ENCODE peak calls at places on chromosomes 16 and 17, in nine cellular contexts. T is H1, G is GM23338, C is prostate gland, B is sigmoid colon, Z is HL-60, A is transverse colon, M is breast epithelium, L is esophagus muscularis mucosa. F is an unnamed sample.

GRCh38 chr17:34998205-34998604 is 17.9 kb downstream of the LIG3 start:
- DNase-seq in T (peak; percentile 31), G (peak; percentile 69), C (peak; percentile 49), B (peak; percentile 89), Z (peak; percentile 34), A (peak; percentile 80), M (peak; percentile 48), L (peak; percentile 93), F (peak; percentile 87)

GRCh38 chr16:89697161-89697615 is 4.3 kb downstream of the SPATA2L start:
- DNase-seq in T (no peak), G (no peak), C (no peak), B (no peak), Z (no peak), A (no peak), M (no peak), L (no peak), F (no peak)

GRCh38 chr16:11402051-11402744 is 56.9 kb downstream of the RMI2 start:
- DNase-seq in T (no peak), G (no peak), C (peak; percentile 34), B (no peak), Z (no peak), A (no peak), M (no peak), L (no peak), F (peak; percentile 18)

GRCh38 chr16:25625620-25626019 is 66.1 kb upstream of the HS3ST4 start:
- DNase-seq in T (no peak), G (no peak), C (no peak), B (no peak), Z (no peak), A (no peak), M (peak; percentile 42), L (peak; percentile 50), F (no peak)

GRCh38 chr17:56185905-56186783 is 32.9 kb downstream of the ANKFN1 start:
- DNase-seq in T (no peak), G (no peak), C (no peak), B (no peak), Z (no peak), A (no peak), M (no peak), L (no peak), F (no peak)

GRCh38 chr16:21645261-21645721 is 7.1 kb downstream of the IGSF6 start:
- DNase-seq in T (no peak), G (no peak), C (no peak), B (no peak), Z (no peak), A (no peak), M (no peak), L (no peak), F (no peak)

GRCh38 chr17:62058611-62059010 is 6.5 kb downstream of the MED13 start:
- DNase-seq in T (no peak), G (no peak), C (no peak), B (no peak), Z (no peak), A (no peak), M (no peak), L (no peak), F (no peak)

GRCh38 chr17:47934856-47935255 is 6.5 kb upstream of the PNPO start:
- DNase-seq in T (no peak), G (no peak), C (no peak), B (no peak), Z (no peak), A (no peak), M (no peak), L (no peak), F (no peak)

GRCh38 chr16:89193021-89193575 is 7.2 kb downstream of the SLC22A31 start:
- DNase-seq in T (peak; percentile 90), G (peak; percentile 94), C (no peak), B (no peak), Z (peak; percentile 62), A (peak; percentile 63), M (no peak), L (no peak), F (peak; percentile 73)

GRCh38 chr16:85125570-85126382 is 13.5 kb upstream of the CIBAR2 start:
- DNase-seq in T (no peak), G (no peak), C (no peak), B (no peak), Z (no peak), A (no peak), M (no peak), L (no peak), F (no peak)

GRCh38 chr17:69607162-69607834 is 192.8 kb downstream of the MAP2K6 start:
- DNase-seq in T (peak; percentile 25), G (peak; percentile 80), C (peak; percentile 60), B (peak; percentile 85), Z (peak; percentile 0), A (peak; percentile 75), M (peak; percentile 67), L (no peak), F (no peak)

GRCh38 chr17:68461589-68461988 is 4.3 kb upstream of the WIPI1 start:
- DNase-seq in T (no peak), G (peak; percentile 31), C (no peak), B (no peak), Z (no peak), A (peak; percentile 38), M (no peak), L (no peak), F (no peak)

GRCh38 chr17:79988163-79988971 is 47.3 kb downstream of the TBC1D16 start:
- DNase-seq in T (no peak), G (no peak), C (no peak), B (peak; percentile 71), Z (no peak), A (peak; percentile 61), M (no peak), L (no peak), F (no peak)

GRCh38 chr17:77451271-77451893 is 310.6 kb downstream of the SEC14L1 start:
- DNase-seq in T (peak; percentile 71), G (peak; percentile 95), C (peak; percentile 66), B (peak; percentile 89), Z (no peak), A (peak; percentile 83), M (peak; percentile 68), L (no peak), F (peak; percentile 61)

GRCh38 chr17:77450742-77451270 is 310.0 kb downstream of the SEC14L1 start:
- DNase-seq in T (no peak), G (no peak), C (no peak), B (no peak), Z (no peak), A (no peak), M (no peak), L (no peak), F (no peak)

GRCh38 chr17:77453613-77454559 is 313.1 kb downstream of the SEC14L1 start:
- DNase-seq in T (no peak), G (no peak), C (peak; percentile 90), B (no peak), Z (peak; percentile 63), A (peak; percentile 89), M (peak; percentile 76), L (no peak), F (no peak)

GRCh38 chr17:77449908-77450741 is 309.4 kb downstream of the SEC14L1 start:
- DNase-seq in T (no peak), G (peak; percentile 62), C (peak; percentile 73), B (peak; percentile 91), Z (no peak), A (peak; percentile 80), M (no peak), L (no peak), F (no peak)

DNA sequence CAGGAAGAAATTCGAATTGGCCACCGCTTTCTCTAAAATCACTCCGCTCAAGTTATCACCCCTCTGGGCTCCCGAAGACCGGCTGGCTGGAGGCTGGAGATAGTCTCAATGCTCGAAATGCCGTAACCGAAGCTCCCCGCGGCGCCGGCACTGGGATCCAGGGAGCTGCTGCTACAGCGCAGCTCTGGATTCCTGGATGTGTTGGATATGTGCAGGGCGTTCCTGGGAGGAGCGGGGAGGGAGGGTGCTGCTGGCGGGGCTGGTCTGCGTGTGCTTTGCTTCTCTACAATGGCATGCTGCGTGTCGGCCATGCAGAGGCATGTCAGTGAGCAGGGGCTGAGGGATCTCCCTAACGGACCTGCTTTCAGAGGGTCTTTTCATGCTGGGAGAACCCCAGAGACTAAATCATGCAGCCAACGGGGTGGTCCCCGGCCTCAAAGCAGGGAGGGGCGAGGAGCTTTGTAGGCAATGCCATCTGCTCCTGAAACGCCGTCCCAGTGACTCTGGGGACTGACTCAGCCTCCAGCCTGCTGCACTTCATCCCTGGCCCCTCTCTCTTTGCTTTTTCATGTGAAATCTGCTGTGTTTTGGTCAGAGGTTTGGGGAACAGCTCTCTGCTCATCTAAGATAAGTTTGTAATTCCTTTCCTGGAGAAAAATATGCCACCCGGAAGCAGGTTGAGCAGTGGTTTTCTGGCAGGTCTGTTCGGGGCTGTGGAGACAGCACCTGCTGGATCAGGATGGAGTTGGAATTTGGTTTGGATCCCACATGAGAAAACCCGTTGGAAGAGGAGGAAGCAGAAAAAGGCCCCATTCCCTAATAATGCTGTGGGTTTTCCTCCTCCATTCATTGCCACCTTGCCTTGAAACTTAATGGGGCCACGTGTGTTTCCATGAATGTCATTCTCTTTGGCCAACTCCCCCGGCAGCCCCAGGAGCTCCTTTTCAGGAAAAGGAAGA is 311.4 kb downstream of the SEC14L1 start:
- DNase-seq in T (no peak), G (peak; percentile 86), C (peak; percentile 78), B (peak; percentile 94), Z (no peak), A (peak; percentile 83), M (peak; percentile 76), L (no peak), F (no peak)
- TF ChIP-seq POLR2AphosphoS5 in T (peak; percentile 44), G (no peak), C (peak; percentile 54), B (peak; percentile 95), Z (no peak), A (peak; percentile 90), M (no peak), L (peak; percentile 81), F (no peak)

GRCh38 chr16:50557046-50557445 is 8.8 kb downstream of the NKD1 start:
- DNase-seq in T (no peak), G (no peak), C (no peak), B (no peak), Z (no peak), A (no peak), M (no peak), L (no peak), F (no peak)
- TF ChIP-seq POLR2AphosphoS5 in T (no peak), G (no peak), C (no peak), B (no peak), Z (no peak), A (no peak), M (no peak), L (no peak), F (no peak)

GRCh38 chr17:77042688-77043330 is 98.0 kb upstream of the SEC14L1 start:
- DNase-seq in T (no peak), G (no peak), C (no peak), B (no peak), Z (no peak), A (no peak), M (no peak), L (no peak), F (no peak)
- TF ChIP-seq POLR2AphosphoS5 in T (no peak), G (no peak), C (no peak), B (no peak), Z (no peak), A (no peak), M (no peak), L (no peak), F (no peak)

DNA sequence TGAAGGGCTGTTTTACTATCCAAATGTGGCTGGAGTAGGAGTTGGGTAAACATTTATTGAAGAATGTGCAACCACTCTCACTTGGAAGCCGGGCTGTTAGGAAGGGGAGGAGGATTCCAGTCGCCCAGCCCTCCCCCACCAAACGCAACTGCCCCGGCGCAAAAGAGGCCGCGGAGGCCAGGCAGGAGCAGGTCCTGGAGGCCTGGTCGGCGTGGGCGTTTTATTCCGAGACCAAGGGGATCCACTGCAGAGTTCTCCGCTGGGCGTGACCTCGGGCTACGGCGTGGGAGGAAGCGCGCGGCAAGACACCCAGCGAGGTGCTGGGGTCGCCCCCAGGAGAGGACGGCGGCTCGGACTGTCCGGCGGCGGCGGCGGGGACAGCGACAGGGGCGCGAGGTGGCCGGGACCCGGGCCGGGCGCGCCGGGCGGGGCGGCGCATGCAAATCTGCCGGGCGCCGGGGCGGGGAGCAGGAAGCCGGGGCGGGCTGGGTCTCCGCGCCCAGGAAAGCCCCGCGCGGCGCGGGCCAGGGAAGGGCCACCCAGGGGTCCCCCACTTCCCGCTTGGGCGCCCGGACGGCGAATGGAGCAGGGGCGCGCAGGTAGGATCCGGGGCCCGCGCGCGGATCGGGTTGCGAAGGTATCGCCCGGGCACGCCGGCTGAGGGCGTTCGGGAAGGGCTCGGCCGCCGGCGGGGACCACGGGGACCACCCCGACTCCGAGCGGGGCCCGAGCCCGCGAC is at the start of gene IL4R:
- DNase-seq in T (no peak), G (peak; percentile 68), C (peak; percentile 42), B (peak; percentile 88), Z (no peak), A (peak; percentile 81), M (peak; percentile 81), L (no peak), F (peak; percentile 58)
- TF ChIP-seq POLR2AphosphoS5 in T (no peak), G (peak; percentile 19), C (peak; percentile 28), B (peak; percentile 76), Z (no peak), A (peak; percentile 85), M (peak; percentile 69), L (peak; percentile 84), F (peak; percentile 28)